ENCODE peak calls at places on chromosomes 13 and 19, in five cellular contexts. A is iPS DF 19.7, S is tibial nerve, L is pons, Z is AG04450. T is an unnamed sample.
A peak's percentile ranks its signal among the peaks of the same experiment; 100 is the strongest.

GRCh38 chr13:99258946-99259345 is 767 bp upstream of the GPR18 start:
- DNase-seq in L (no peak), Z (no peak), A (no peak), S (no peak), T (no peak)

GRCh38 chr19:54320271-54320670 is 7.3 kb upstream of the LILRA5 start:
- DNase-seq in L (no peak), Z (no peak), A (no peak), S (no peak), T (no peak)

GRCh38 chr19:39403331-39404312 is 3.0 kb upstream of the ZFP36 start:
- DNase-seq in S (peak; percentile 99), L (peak; percentile 70), A (no peak), Z (peak; percentile 99), T (peak; percentile 98)

GRCh38 chr13:60790620-60791019 is 393.6 kb downstream of the TDRD3 start:
- DNase-seq in Z (no peak), L (no peak), A (no peak), S (no peak), T (no peak)

GRCh38 chr19:33957804-33958203 is 161.1 kb downstream of the KCTD15 start:
- DNase-seq in L (no peak), S (no peak), A (no peak), Z (no peak), T (no peak)

GRCh38 chr19:33219261-33219812 is 6.3 kb downstream of the SLC7A10 start:
- DNase-seq in Z (no peak), S (no peak), L (no peak), A (no peak), T (peak; percentile 57)

GRCh38 chr19:43464089-43464775 is 1.2 kb downstream of the LYPD3 start:
- DNase-seq in Z (no peak), A (no peak), L (no peak), S (peak; percentile 71), T (no peak)

GRCh38 chr13:53499551-53499950 is 470.9 kb downstream of the OLFM4 start:
- DNase-seq in A (no peak), Z (no peak), L (no peak), S (no peak), T (no peak)

GRCh38 chr13:113991191-113991669 is 17.4 kb upstream of the C13orf46 start:
- DNase-seq in A (no peak), Z (no peak), S (no peak), L (peak; percentile 3), T (no peak)

GRCh38 chr13:46640843-46641242 is 87.9 kb downstream of the LRCH1 start:
- DNase-seq in Z (no peak), A (no peak), S (no peak), L (no peak), T (no peak)

GRCh38 chr13:31166591-31166990 is 4.9 kb upstream of the HSPH1 start:
- DNase-seq in L (no peak), S (no peak), Z (peak; percentile 6), A (no peak), T (no peak)

GRCh38 chr19:1402411-1403070 is 1.2 kb upstream of the GAMT start:
- DNase-seq in A (no peak), Z (no peak), L (no peak), S (no peak), T (no peak)

GRCh38 chr13:20136781-20137703 is 23.8 kb downstream of the GJA3 start:
- DNase-seq in Z (no peak), A (no peak), S (no peak), L (no peak), T (no peak)

GRCh38 chr13:112078216-112078615 is 11.3 kb downstream of the SOX1 start:
- DNase-seq in S (no peak), L (no peak), Z (no peak), A (no peak), T (no peak)

GRCh38 chr13:101035119-101035620 is 360.6 kb upstream of the TMTC4 start:
- DNase-seq in S (no peak), L (no peak), A (no peak), Z (no peak), T (no peak)

GRCh38 chr13:80145291-80145690 is 195.6 kb downstream of the SPRY2 start:
- DNase-seq in L (no peak), S (no peak), Z (no peak), A (no peak), T (no peak)

GRCh38 chr13:113595131-113595530 is 10.6 kb downstream of the TFDP1 start:
- DNase-seq in Z (no peak), L (no peak), S (no peak), A (no peak), T (no peak)

GRCh38 chr13:98511435-98511834 is 65.5 kb downstream of the STK24 start:
- DNase-seq in Z (no peak), A (no peak), S (no peak), L (no peak), T (no peak)

GRCh38 chr19:40035996-40036395 is 20.0 kb downstream of the ZNF780B start:
- DNase-seq in L (no peak), Z (no peak), A (no peak), S (no peak), T (no peak)

GRCh38 chr13:90547272-90547790 is 800.2 kb upstream of the MIR17HG start:
- DNase-seq in L (no peak), A (no peak), Z (no peak), S (no peak), T (no peak)

GRCh38 chr13:70183041-70183440 is 74.8 kb upstream of the KLHL1 start:
- DNase-seq in A (no peak), L (no peak), Z (no peak), S (no peak), T (peak; percentile 13)

GRCh38 chr13:39888865-39889810 is 233.7 kb downstream of the COG6 start:
- DNase-seq in L (no peak), S (no peak), A (no peak), Z (no peak), T (no peak)

GRCh38 chr13:38349386-38350113 is at the start of gene UFM1:
- DNase-seq in A (peak; percentile 75), Z (peak; percentile 90), L (peak; percentile 96), S (peak; percentile 72), T (peak; percentile 90)

GRCh38 chr13:102913924-102914628 is 68.2 kb downstream of the ERCC5 start:
- DNase-seq in A (no peak), L (peak; percentile 35), S (no peak), Z (no peak), T (peak; percentile 8)

GRCh38 chr19:4933528-4933927 is 24.2 kb downstream of the UHRF1 start:
- DNase-seq in L (peak; percentile 17), Z (no peak), A (no peak), S (peak; percentile 49), T (no peak)

GRCh38 chr19:6264077-6264445 is 15.7 kb downstream of the MLLT1 start:
- DNase-seq in Z (no peak), L (no peak), A (no peak), S (no peak), T (no peak)

GRCh38 chr19:293436-294110 is 2.4 kb upstream of the PLPP2 start:
- DNase-seq in Z (no peak), S (no peak), A (no peak), L (no peak), T (no peak)